ENCODE peak calls at places on chromosomes 16 and 17, in eight cellular contexts. M is transverse colon, C is neural progenitor cell, A is A549, E is OCI-LY7, J is right lobe of liver, D is body of pancreas, X is tibial artery. H is an unnamed sample.

GRCh38 chr17:5883775-5884665 is 186.2 kb upstream of the WSCD1 start:
- DNase-seq in M (no peak), C (no peak), A (no peak), E (no peak), J (no peak), D (no peak), X (no peak), H (no peak)

GRCh38 chr16:81679721-81680430 is 99.2 kb upstream of the PLCG2 start:
- DNase-seq in M (no peak), C (no peak), A (no peak), E (no peak), J (no peak), D (no peak), X (no peak), H (no peak)

GRCh38 chr16:69406780-69407331 is 17.6 kb upstream of the CYB5B start:
- DNase-seq in M (no peak), C (no peak), A (peak), E (peak), J (no peak), D (no peak), X (no peak), H (no peak)

GRCh38 chr16:31874354-31875111 is 926 bp downstream of the ZNF267 start:
- DNase-seq in M (no peak), C (peak), A (peak), E (peak), J (no peak), D (peak), X (no peak), H (no peak)

GRCh38 chr17:50189396-50190277 is 11.8 kb downstream of the COL1A1 start:
- DNase-seq in M (no peak), C (no peak), A (no peak), E (no peak), J (no peak), D (no peak), X (no peak), H (no peak)

GRCh38 chr17:60766778-60767190 is 89.1 kb downstream of the BCAS3 start:
- DNase-seq in M (no peak), C (no peak), A (no peak), E (no peak), J (no peak), D (no peak), X (no peak), H (peak)

GRCh38 chr16:9095171-9095570 is 3.7 kb downstream of the HAPSTR1 start:
- DNase-seq in M (no peak), C (no peak), A (no peak), E (no peak), J (no peak), D (no peak), X (no peak), H (no peak)

GRCh38 chr16:46830417-46830901 is 521 bp downstream of the C16orf87 start:
- DNase-seq in M (peak), C (peak), A (no peak), E (peak), J (peak), D (peak), X (no peak), H (peak)

GRCh38 chr17:40560592-40561293 is 4.5 kb downstream of the CCR7 start:
- DNase-seq in M (no peak), C (no peak), A (no peak), E (peak), J (no peak), D (no peak), X (no peak), H (peak)

GRCh38 chr16:67198238-67198734 is 645 bp upstream of the ELMO3 start:
- DNase-seq in M (peak), C (peak), A (peak), E (peak), J (no peak), D (peak), X (no peak), H (no peak)

GRCh38 chr16:67395458-67396158 is 2.3 kb upstream of the TPPP3 start:
- DNase-seq in M (no peak), C (peak), A (no peak), E (no peak), J (no peak), D (peak), X (no peak), H (no peak)

GRCh38 chr17:608911-609882 is 105.4 kb downstream of the VPS53 start:
- DNase-seq in M (no peak), C (no peak), A (no peak), E (no peak), J (no peak), D (no peak), X (no peak), H (no peak)

GRCh38 chr16:4385789-4386451 is 14.3 kb downstream of the VASN start:
- DNase-seq in M (no peak), C (no peak), A (no peak), E (no peak), J (peak), D (no peak), X (peak), H (no peak)

GRCh38 chr17:58300336-58300735 is 19.6 kb upstream of the MPO start:
- DNase-seq in M (no peak), C (no peak), A (no peak), E (no peak), J (no peak), D (no peak), X (no peak), H (no peak)

GRCh38 chr17:16534236-16534635 is 34.8 kb downstream of the ZNF287 start:
- DNase-seq in M (no peak), C (no peak), A (no peak), E (no peak), J (no peak), D (no peak), X (no peak), H (no peak)

GRCh38 chr16:273547-274421 is 2.0 kb downstream of the RGS11 start:
- DNase-seq in M (peak), C (no peak), A (peak), E (no peak), J (no peak), D (peak), X (no peak), H (no peak)

GRCh38 chr16:275786-276232 is at the start of gene RGS11:
- DNase-seq in M (no peak), C (no peak), A (no peak), E (no peak), J (no peak), D (no peak), X (no peak), H (no peak)

GRCh38 chr16:275041-275621 is 613 bp downstream of the RGS11 start:
- DNase-seq in M (no peak), C (peak), A (no peak), E (no peak), J (peak), D (no peak), X (no peak), H (no peak)

GRCh38 chr16:278863-279366 is 1.5 kb upstream of the ARHGDIG start:
- DNase-seq in M (no peak), C (peak), A (no peak), E (peak), J (no peak), D (peak), X (no peak), H (peak)

GRCh38 chr16:276360-277077 is 775 bp upstream of the RGS11 start:
- DNase-seq in M (no peak), C (no peak), A (no peak), E (no peak), J (peak), D (no peak), X (peak), H (no peak)
- H3K4me3 ChIP-seq in M (no peak), C (no peak), A (peak), E (no peak), J (no peak), D (no peak), X (peak), H (no peak)

GRCh38 chr17:77894126-77894956 is 64.2 kb upstream of the TNRC6C start:
- DNase-seq in M (peak), C (peak), A (no peak), E (no peak), J (no peak), D (no peak), X (peak), H (no peak)

GRCh38 chr17:77892031-77892430 is 66.5 kb upstream of the TNRC6C start:
- DNase-seq in M (no peak), C (no peak), A (no peak), E (no peak), J (no peak), D (no peak), X (peak), H (no peak)

GRCh38 chr17:77893144-77894044 is 65.1 kb upstream of the TNRC6C start:
- DNase-seq in M (no peak), C (no peak), A (no peak), E (peak), J (no peak), D (no peak), X (peak), H (peak)

GRCh38 chr17:77891602-77892001 is 66.9 kb upstream of the TNRC6C start:
- DNase-seq in M (no peak), C (no peak), A (no peak), E (no peak), J (no peak), D (no peak), X (peak), H (no peak)

DNA sequence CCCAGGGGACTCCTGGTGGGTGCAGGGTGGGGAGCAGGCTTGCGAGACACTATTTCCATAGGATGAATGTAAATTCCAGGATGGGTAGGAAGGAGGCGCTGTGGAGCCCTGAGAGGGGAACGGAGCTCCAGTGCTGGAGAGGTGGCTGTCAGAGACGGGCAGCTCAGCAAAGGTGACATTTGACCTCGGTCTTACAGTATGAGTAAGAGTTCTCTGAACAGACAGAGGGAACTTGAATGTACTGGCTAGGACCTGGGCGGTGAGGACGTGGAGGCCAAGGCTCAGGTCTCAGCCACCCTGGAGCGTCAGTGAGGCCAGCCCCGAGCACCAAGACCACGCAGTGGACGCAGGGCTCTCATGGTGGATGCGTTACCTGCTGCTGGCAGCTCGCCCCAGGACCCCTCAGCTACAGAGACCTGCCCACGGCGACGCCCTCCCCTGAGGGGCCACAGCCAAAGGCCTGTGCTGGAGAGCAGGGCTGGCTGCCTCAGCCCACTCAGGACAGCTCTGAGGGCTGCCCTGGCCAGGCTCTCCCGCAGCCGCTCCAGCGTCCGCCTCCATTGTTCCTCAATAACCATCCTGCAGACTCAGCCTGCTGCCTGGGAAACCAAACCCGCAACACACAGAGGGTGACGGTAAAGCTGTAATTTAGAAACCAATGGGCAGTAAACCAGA is 65.9 kb upstream of the TNRC6C start:
- DNase-seq in M (no peak), C (peak), A (no peak), E (no peak), J (no peak), D (no peak), X (peak), H (no peak)
- TF ChIP-seq CTCF in M (no peak), C (peak), A (peak), E (peak), J (no peak), D (peak), X (no peak), H (no peak)

GRCh38 chr16:2150418-2151187 is 2.2 kb downstream of the RAB26 start:
- DNase-seq in M (peak), C (peak), A (peak), E (peak), J (no peak), D (peak), X (no peak), H (no peak)
- H3K4me3 ChIP-seq in M (no peak), C (peak), A (peak), E (peak), J (no peak), D (no peak), X (no peak), H (no peak)

DNA sequence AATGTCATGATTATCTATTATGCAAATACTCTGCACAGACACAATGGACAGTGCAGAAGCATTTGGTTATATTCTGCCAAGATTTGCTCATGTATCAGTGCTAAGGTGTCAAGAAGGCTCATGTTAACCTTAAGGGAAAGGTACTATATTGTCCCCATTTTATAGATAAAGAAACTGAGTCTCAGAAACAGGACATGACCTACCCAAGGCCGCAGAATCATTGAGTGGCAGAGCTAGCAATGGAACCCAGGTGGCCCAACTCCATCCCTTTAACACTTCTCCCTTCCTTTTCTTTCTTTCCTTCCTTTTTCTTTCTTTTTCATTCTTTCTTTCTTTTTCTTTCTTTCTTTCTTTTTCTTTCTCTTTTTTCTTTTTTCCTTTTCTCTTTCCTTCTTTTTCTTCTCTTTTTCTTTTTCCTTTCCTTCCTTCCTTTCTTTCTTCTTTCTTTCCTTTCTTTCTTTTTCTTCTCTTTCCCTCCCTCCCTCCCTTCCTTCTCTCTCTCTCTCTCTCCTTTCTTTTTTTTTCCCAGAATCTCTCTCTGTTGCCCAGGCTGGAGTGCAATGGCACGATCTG is 149.8 kb downstream of the CPPED1 start:
- DNase-seq in M (no peak), C (no peak), A (no peak), E (no peak), J (no peak), D (no peak), X (no peak), H (no peak)
- TF ChIP-seq CTCF in M (no peak), C (no peak), A (no peak), E (no peak), J (no peak), D (no peak), X (no peak), H (no peak)

GRCh38 chr17:44311562-44312181 is 3.3 kb downstream of the RUNDC3A start:
- DNase-seq in M (no peak), C (no peak), A (no peak), E (no peak), J (no peak), D (no peak), X (no peak), H (no peak)
- H3K4me3 ChIP-seq in M (no peak), C (no peak), A (no peak), E (no peak), J (no peak), D (no peak), X (no peak), H (no peak)